ENCODE peak calls at places on chromosomes 16 and 17, in ten cellular contexts. One of them, this sample, is unnamed.

GRCh38 chr16:57634171-57634570 is 5.7 kb downstream of the ADGRG1 start:
- DNase-seq in stomach: no peak
- DNase-seq in CD8-positive, alpha-beta memory T cell: no peak
- DNase-seq in left ventricle myocardium inferior: no peak
- DNase-seq in IMR-90: peak; percentile 54
- DNase-seq in testis: no peak
- DNase-seq in H9: no peak
- DNase-seq in upper lobe of right lung: no peak
- DNase-seq in A549: no peak
- DNase-seq in sigmoid colon: no peak
- DNase-seq in this sample: no peak

GRCh38 chr16:65002265-65002664 is 119.6 kb downstream of the CDH11 start:
- DNase-seq in stomach: no peak
- DNase-seq in CD8-positive, alpha-beta memory T cell: no peak
- DNase-seq in left ventricle myocardium inferior: no peak
- DNase-seq in IMR-90: peak; percentile 91
- DNase-seq in testis: no peak
- DNase-seq in H9: no peak
- DNase-seq in upper lobe of right lung: no peak
- DNase-seq in A549: no peak
- DNase-seq in sigmoid colon: no peak
- DNase-seq in this sample: peak; percentile 49

GRCh38 chr16:566475-567361 is at the start of gene NHLRC4:
- DNase-seq in stomach: peak; percentile 69
- DNase-seq in CD8-positive, alpha-beta memory T cell: no peak
- DNase-seq in left ventricle myocardium inferior: peak; percentile 83
- DNase-seq in IMR-90: peak; percentile 54
- DNase-seq in testis: peak; percentile 92
- DNase-seq in H9: peak; percentile 86
- DNase-seq in upper lobe of right lung: no peak
- DNase-seq in A549: no peak
- DNase-seq in sigmoid colon: peak; percentile 90
- DNase-seq in this sample: peak; percentile 60

GRCh38 chr16:50209548-50210265 is 56.6 kb downstream of the TENT4B start:
- DNase-seq in stomach: no peak
- DNase-seq in CD8-positive, alpha-beta memory T cell: no peak
- DNase-seq in left ventricle myocardium inferior: no peak
- DNase-seq in IMR-90: no peak
- DNase-seq in testis: no peak
- DNase-seq in H9: peak; percentile 41
- DNase-seq in upper lobe of right lung: no peak
- DNase-seq in A549: no peak
- DNase-seq in sigmoid colon: no peak
- DNase-seq in this sample: no peak

GRCh38 chr17:57350266-57350665 is 93.9 kb downstream of the MSI2 start:
- DNase-seq in stomach: no peak
- DNase-seq in CD8-positive, alpha-beta memory T cell: no peak
- DNase-seq in left ventricle myocardium inferior: peak; percentile 33
- DNase-seq in IMR-90: peak; percentile 70
- DNase-seq in testis: peak; percentile 77
- DNase-seq in H9: no peak
- DNase-seq in upper lobe of right lung: no peak
- DNase-seq in A549: no peak
- DNase-seq in sigmoid colon: no peak
- DNase-seq in this sample: no peak

GRCh38 chr17:64498308-64499203 is 1.7 kb upstream of the POLG2 start:
- DNase-seq in stomach: no peak
- DNase-seq in CD8-positive, alpha-beta memory T cell: no peak
- DNase-seq in left ventricle myocardium inferior: no peak
- DNase-seq in IMR-90: no peak
- DNase-seq in testis: no peak
- DNase-seq in H9: no peak
- DNase-seq in upper lobe of right lung: no peak
- DNase-seq in A549: no peak
- DNase-seq in sigmoid colon: no peak
- DNase-seq in this sample: no peak

GRCh38 chr17:2172447-2172938 is 117.6 kb downstream of the HIC1 start:
- DNase-seq in stomach: no peak
- DNase-seq in CD8-positive, alpha-beta memory T cell: no peak
- DNase-seq in left ventricle myocardium inferior: peak; percentile 49
- DNase-seq in IMR-90: peak; percentile 92
- DNase-seq in testis: no peak
- DNase-seq in H9: no peak
- DNase-seq in upper lobe of right lung: no peak
- DNase-seq in A549: peak; percentile 26
- DNase-seq in sigmoid colon: peak; percentile 74
- DNase-seq in this sample: peak; percentile 91

GRCh38 chr17:39153541-39154111 is 2.2 kb upstream of the PLXDC1 start:
- DNase-seq in stomach: peak; percentile 95
- DNase-seq in CD8-positive, alpha-beta memory T cell: peak; percentile 86
- DNase-seq in left ventricle myocardium inferior: peak; percentile 88
- DNase-seq in IMR-90: peak; percentile 88
- DNase-seq in testis: peak; percentile 93
- DNase-seq in H9: peak; percentile 92
- DNase-seq in upper lobe of right lung: peak; percentile 94
- DNase-seq in A549: peak; percentile 90
- DNase-seq in sigmoid colon: peak; percentile 97
- DNase-seq in this sample: peak; percentile 91

DNA sequence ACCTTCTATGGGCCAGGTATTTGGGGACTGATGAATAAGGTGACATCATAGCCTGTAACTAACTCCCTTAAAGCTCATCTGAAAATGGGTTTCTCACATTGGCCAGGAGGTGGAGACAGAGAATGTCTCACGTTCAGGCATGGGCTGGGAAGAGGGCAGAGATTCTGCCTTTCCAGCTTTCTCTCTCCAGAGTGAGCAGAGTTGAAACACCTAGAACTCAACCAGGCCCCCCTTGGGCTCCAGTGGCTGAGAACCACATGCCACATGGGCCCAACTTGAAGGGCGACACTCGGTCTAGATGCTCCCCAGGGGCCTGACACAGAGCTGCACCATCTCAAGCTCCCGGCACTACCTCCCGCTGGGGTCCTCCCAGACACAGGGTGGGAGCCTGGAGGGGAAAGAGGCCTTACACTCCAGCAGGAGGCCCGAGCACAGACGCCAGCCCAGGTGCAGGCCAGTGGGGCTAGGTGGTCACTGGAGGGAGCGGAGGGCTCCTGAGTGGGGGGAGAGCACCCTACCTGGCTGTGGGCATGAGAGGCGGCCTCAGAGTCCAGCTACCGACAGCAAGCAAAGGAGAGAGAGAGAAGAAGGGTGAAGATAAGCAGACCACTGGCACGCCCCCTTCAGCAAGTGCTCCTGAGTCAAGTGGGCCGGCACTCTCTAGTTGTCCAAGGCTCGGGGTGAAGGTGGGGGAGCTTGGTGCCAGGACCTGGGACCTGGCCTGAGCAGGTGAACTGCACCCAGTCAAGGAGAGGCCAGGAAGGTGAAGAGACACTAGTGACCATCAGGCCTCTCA is 55.9 kb downstream of the MYO18A start:
- DNase-seq in stomach: peak; percentile 55
- DNase-seq in CD8-positive, alpha-beta memory T cell: no peak
- DNase-seq in left ventricle myocardium inferior: no peak
- DNase-seq in IMR-90: peak; percentile 82
- DNase-seq in testis: peak; percentile 72
- DNase-seq in H9: peak; percentile 75
- DNase-seq in upper lobe of right lung: no peak
- DNase-seq in A549: peak; percentile 82
- DNase-seq in sigmoid colon: no peak
- DNase-seq in this sample: peak; percentile 69
- H3K4me1 ChIP-seq in stomach: peaks cover 30% of the 10 kb centered on the region
- H3K4me1 ChIP-seq in CD8-positive, alpha-beta memory T cell: no peaks in the 10 kb centered on the region
- H3K4me1 ChIP-seq in left ventricle myocardium inferior: peaks cover 56% of the 10 kb centered on the region
- H3K4me1 ChIP-seq in IMR-90: no peaks in the 10 kb centered on the region
- H3K4me1 ChIP-seq in testis: peaks cover 8% of the 10 kb centered on the region
- H3K4me1 ChIP-seq in H9: no peaks in the 10 kb centered on the region
- H3K4me1 ChIP-seq in upper lobe of right lung: peaks cover 17% of the 10 kb centered on the region
- H3K4me1 ChIP-seq in A549: peaks cover 16% of the 10 kb centered on the region
- H3K4me1 ChIP-seq in sigmoid colon: no peaks in the 10 kb centered on the region
- H3K4me1 ChIP-seq in this sample: no peaks in the 10 kb centered on the region

GRCh38 chr16:27286446-27286845 is 17.9 kb upstream of the NSMCE1 start:
- DNase-seq in stomach: no peak
- DNase-seq in CD8-positive, alpha-beta memory T cell: no peak
- DNase-seq in left ventricle myocardium inferior: no peak
- DNase-seq in IMR-90: peak; percentile 97
- DNase-seq in testis: no peak
- DNase-seq in H9: no peak
- DNase-seq in upper lobe of right lung: no peak
- DNase-seq in A549: peak; percentile 73
- DNase-seq in sigmoid colon: no peak
- DNase-seq in this sample: peak; percentile 85

GRCh38 chr16:27284865-27285675 is 16.5 kb upstream of the NSMCE1 start:
- DNase-seq in stomach: no peak
- DNase-seq in CD8-positive, alpha-beta memory T cell: no peak
- DNase-seq in left ventricle myocardium inferior: no peak
- DNase-seq in IMR-90: no peak
- DNase-seq in testis: no peak
- DNase-seq in H9: no peak
- DNase-seq in upper lobe of right lung: no peak
- DNase-seq in A549: no peak
- DNase-seq in sigmoid colon: no peak
- DNase-seq in this sample: no peak

GRCh38 chr16:27287887-27288286 is 19.3 kb upstream of the NSMCE1 start:
- DNase-seq in stomach: no peak
- DNase-seq in CD8-positive, alpha-beta memory T cell: no peak
- DNase-seq in left ventricle myocardium inferior: no peak
- DNase-seq in IMR-90: no peak
- DNase-seq in testis: no peak
- DNase-seq in H9: no peak
- DNase-seq in upper lobe of right lung: no peak
- DNase-seq in A549: no peak
- DNase-seq in sigmoid colon: no peak
- DNase-seq in this sample: no peak

GRCh38 chr16:27287051-27287811 is 18.7 kb upstream of the NSMCE1 start:
- DNase-seq in stomach: no peak
- DNase-seq in CD8-positive, alpha-beta memory T cell: no peak
- DNase-seq in left ventricle myocardium inferior: no peak
- DNase-seq in IMR-90: no peak
- DNase-seq in testis: no peak
- DNase-seq in H9: no peak
- DNase-seq in upper lobe of right lung: no peak
- DNase-seq in A549: no peak
- DNase-seq in sigmoid colon: no peak
- DNase-seq in this sample: no peak

DNA sequence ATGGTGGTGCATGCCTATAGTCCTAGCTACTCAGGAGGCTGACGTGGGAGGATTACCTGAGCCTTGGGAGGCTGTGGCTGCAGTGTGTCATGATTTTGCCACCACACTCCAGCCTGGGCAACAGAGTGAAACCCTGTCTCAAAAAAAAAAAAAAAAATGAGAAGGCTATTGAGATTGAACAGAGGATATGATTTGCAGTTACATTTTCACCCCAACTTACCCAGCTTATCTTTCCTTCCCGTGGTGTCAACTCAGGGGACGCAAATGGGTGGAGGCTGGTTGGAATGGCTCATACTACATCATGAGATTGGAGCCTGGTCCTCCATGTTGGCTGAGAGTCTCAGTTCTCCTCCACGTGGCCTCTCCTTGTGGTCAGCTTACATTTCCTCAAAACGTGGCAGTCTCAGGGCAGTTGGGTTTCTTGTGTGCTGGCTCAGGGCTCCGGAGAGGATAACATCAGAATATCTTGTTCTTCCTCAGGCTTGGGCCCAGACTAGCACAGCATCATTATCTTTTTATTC is 17.2 kb upstream of the NSMCE1 start:
- DNase-seq in stomach: no peak
- DNase-seq in CD8-positive, alpha-beta memory T cell: no peak
- DNase-seq in left ventricle myocardium inferior: no peak
- DNase-seq in IMR-90: no peak
- DNase-seq in testis: peak; percentile 35
- DNase-seq in H9: no peak
- DNase-seq in upper lobe of right lung: no peak
- DNase-seq in A549: no peak
- DNase-seq in sigmoid colon: no peak
- DNase-seq in this sample: no peak
- H3K4me1 ChIP-seq in stomach: peaks cover 4% of the 10 kb centered on the region
- H3K4me1 ChIP-seq in CD8-positive, alpha-beta memory T cell: peaks cover 41% of the 10 kb centered on the region
- H3K4me1 ChIP-seq in left ventricle myocardium inferior: peaks cover 11% of the 10 kb centered on the region
- H3K4me1 ChIP-seq in IMR-90: peaks cover 13% of the 10 kb centered on the region
- H3K4me1 ChIP-seq in testis: peaks cover 3% of the 10 kb centered on the region
- H3K4me1 ChIP-seq in H9: no peaks in the 10 kb centered on the region
- H3K4me1 ChIP-seq in upper lobe of right lung: peaks cover 15% of the 10 kb centered on the region
- H3K4me1 ChIP-seq in A549: peaks cover 15% of the 10 kb centered on the region
- H3K4me1 ChIP-seq in sigmoid colon: no peaks in the 10 kb centered on the region
- H3K4me1 ChIP-seq in this sample: peaks cover 6% of the 10 kb centered on the region

DNA sequence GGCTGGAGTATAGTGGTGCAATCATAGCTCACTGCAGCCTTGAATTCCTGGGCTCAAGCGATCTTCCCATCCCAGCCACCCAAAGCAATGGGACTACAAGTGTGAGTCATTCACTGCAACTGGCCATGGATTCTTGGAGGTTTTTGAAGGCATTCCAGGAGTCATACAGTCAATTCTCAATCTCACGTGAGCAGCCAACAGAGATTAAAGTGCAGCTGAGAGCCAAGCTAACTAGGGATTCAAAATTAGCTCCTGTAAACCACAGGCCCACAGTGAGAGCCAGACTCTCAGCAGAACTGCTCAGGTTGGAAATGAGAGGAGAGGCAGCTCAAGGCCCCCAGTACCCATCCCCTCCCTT is 30.2 kb downstream of the XPO6 start:
- DNase-seq in stomach: peak; percentile 35
- DNase-seq in CD8-positive, alpha-beta memory T cell: no peak
- DNase-seq in left ventricle myocardium inferior: no peak
- DNase-seq in IMR-90: peak; percentile 97
- DNase-seq in testis: no peak
- DNase-seq in H9: no peak
- DNase-seq in upper lobe of right lung: no peak
- DNase-seq in A549: peak; percentile 71
- DNase-seq in sigmoid colon: peak; percentile 69
- DNase-seq in this sample: peak; percentile 96
- H3K4me1 ChIP-seq in stomach: peaks cover 71% of the 10 kb centered on the region
- H3K4me1 ChIP-seq in CD8-positive, alpha-beta memory T cell: peaks cover 68% of the 10 kb centered on the region
- H3K4me1 ChIP-seq in left ventricle myocardium inferior: peaks cover 52% of the 10 kb centered on the region
- H3K4me1 ChIP-seq in IMR-90: peaks cover 31% of the 10 kb centered on the region
- H3K4me1 ChIP-seq in testis: peaks cover 20% of the 10 kb centered on the region
- H3K4me1 ChIP-seq in H9: no peaks in the 10 kb centered on the region
- H3K4me1 ChIP-seq in upper lobe of right lung: peaks cover 35% of the 10 kb centered on the region
- H3K4me1 ChIP-seq in A549: peaks cover 47% of the 10 kb centered on the region
- H3K4me1 ChIP-seq in sigmoid colon: peaks cover 36% of the 10 kb centered on the region
- H3K4me1 ChIP-seq in this sample: peaks cover 25% of the 10 kb centered on the region

GRCh38 chr17:4850236-4850635 is 17.1 kb downstream of the MINK1 start:
- DNase-seq in stomach: peak; percentile 34
- DNase-seq in CD8-positive, alpha-beta memory T cell: no peak
- DNase-seq in left ventricle myocardium inferior: no peak
- DNase-seq in IMR-90: no peak
- DNase-seq in testis: no peak
- DNase-seq in H9: no peak
- DNase-seq in upper lobe of right lung: no peak
- DNase-seq in A549: no peak
- DNase-seq in sigmoid colon: no peak
- DNase-seq in this sample: no peak

GRCh38 chr17:4853195-4853762 is 20.1 kb downstream of the MINK1 start:
- DNase-seq in stomach: no peak
- DNase-seq in CD8-positive, alpha-beta memory T cell: peak; percentile 3
- DNase-seq in left ventricle myocardium inferior: no peak
- DNase-seq in IMR-90: no peak
- DNase-seq in testis: no peak
- DNase-seq in H9: no peak
- DNase-seq in upper lobe of right lung: no peak
- DNase-seq in A549: no peak
- DNase-seq in sigmoid colon: no peak
- DNase-seq in this sample: no peak

GRCh38 chr17:4854181-4854681 is 21.1 kb downstream of the MINK1 start:
- DNase-seq in stomach: no peak
- DNase-seq in CD8-positive, alpha-beta memory T cell: no peak
- DNase-seq in left ventricle myocardium inferior: no peak
- DNase-seq in IMR-90: peak; percentile 66
- DNase-seq in testis: no peak
- DNase-seq in H9: no peak
- DNase-seq in upper lobe of right lung: no peak
- DNase-seq in A549: peak; percentile 31
- DNase-seq in sigmoid colon: no peak
- DNase-seq in this sample: no peak

GRCh38 chr17:4849011-4849536 is 15.9 kb downstream of the MINK1 start:
- DNase-seq in stomach: no peak
- DNase-seq in CD8-positive, alpha-beta memory T cell: no peak
- DNase-seq in left ventricle myocardium inferior: no peak
- DNase-seq in IMR-90: no peak
- DNase-seq in testis: no peak
- DNase-seq in H9: peak; percentile 56
- DNase-seq in upper lobe of right lung: no peak
- DNase-seq in A549: peak; percentile 83
- DNase-seq in sigmoid colon: no peak
- DNase-seq in this sample: no peak

DNA sequence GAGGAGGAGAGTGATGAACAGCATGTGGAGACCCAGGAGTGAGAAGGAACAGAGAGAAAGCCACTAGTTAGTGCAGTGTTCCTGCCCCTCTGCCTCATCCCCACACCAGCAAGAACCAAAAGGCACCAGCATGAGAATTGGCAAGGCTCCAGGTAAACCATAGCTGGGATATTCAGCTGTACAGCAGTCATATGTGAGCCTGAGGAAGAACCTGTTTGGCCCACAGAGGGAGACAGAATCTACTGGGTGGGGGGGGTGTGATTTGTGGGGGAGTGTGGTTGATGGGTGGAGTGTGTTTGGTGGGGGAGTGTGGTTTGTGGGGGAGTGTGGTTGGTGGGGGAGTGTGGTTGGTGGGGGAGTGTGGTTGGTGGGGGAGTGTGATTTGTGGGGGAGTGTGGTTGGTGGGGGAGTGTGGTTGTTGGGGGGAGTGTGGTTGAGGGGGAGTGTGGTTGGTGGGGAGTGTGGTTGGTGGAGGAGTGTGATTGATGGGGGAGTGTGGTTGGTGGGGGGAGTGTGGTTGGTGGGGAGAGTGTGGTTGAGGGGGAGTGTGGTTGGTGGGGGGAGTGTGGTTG is 19.4 kb downstream of the MINK1 start:
- DNase-seq in stomach: no peak
- DNase-seq in CD8-positive, alpha-beta memory T cell: peak; percentile 25
- DNase-seq in left ventricle myocardium inferior: no peak
- DNase-seq in IMR-90: peak; percentile 78
- DNase-seq in testis: no peak
- DNase-seq in H9: no peak
- DNase-seq in upper lobe of right lung: no peak
- DNase-seq in A549: peak; percentile 56
- DNase-seq in sigmoid colon: no peak
- DNase-seq in this sample: peak; percentile 41
- H3K4me1 ChIP-seq in stomach: peaks cover 47% of the 10 kb centered on the region
- H3K4me1 ChIP-seq in CD8-positive, alpha-beta memory T cell: peaks cover 6% of the 10 kb centered on the region
- H3K4me1 ChIP-seq in left ventricle myocardium inferior: peaks cover 65% of the 10 kb centered on the region
- H3K4me1 ChIP-seq in IMR-90: peaks cover 18% of the 10 kb centered on the region
- H3K4me1 ChIP-seq in testis: peaks cover 19% of the 10 kb centered on the region
- H3K4me1 ChIP-seq in H9: peaks cover 8% of the 10 kb centered on the region
- H3K4me1 ChIP-seq in upper lobe of right lung: peaks cover 52% of the 10 kb centered on the region
- H3K4me1 ChIP-seq in A549: peaks cover 65% of the 10 kb centered on the region
- H3K4me1 ChIP-seq in sigmoid colon: peaks cover 14% of the 10 kb centered on the region
- H3K4me1 ChIP-seq in this sample: peaks cover 3% of the 10 kb centered on the region

This sample was measured in fibroblast of lung.